ENCODE peak calls at places on chromosomes 3 and 15, in four cellular contexts. E is foreskin keratinocyte, S is left ventricle myocardium superior, Y is GM13977. J is an unnamed sample.

GRCh38 chr15:63461230-63461629 is 43.2 kb upstream of the USP3 start:
- DNase-seq in E (no peak), S (no peak), Y (no peak), J (peak)

GRCh38 chr3:9918261-9919038 is 1.6 kb downstream of the IL17RC start:
- DNase-seq in E (no peak), S (no peak), Y (no peak), J (no peak)

GRCh38 chr15:101170568-101171350 is 81.1 kb downstream of the CHSY1 start:
- DNase-seq in E (no peak), S (no peak), Y (no peak), J (no peak)

GRCh38 chr3:172749201-172749965 is 1.1 kb upstream of the ECT2 start:
- DNase-seq in E (peak), S (no peak), Y (no peak), J (peak)

GRCh38 chr3:88057650-88058321 is 1.0 kb downstream of the CGGBP1 start:
- DNase-seq in E (no peak), S (no peak), Y (no peak), J (peak)

GRCh38 chr3:52277071-52277964 is 1.1 kb downstream of the WDR82 start:
- DNase-seq in E (no peak), S (peak), Y (peak), J (peak)

GRCh38 chr3:108603689-108604088 is 14.2 kb downstream of the DZIP3 start:
- DNase-seq in E (no peak), S (no peak), Y (no peak), J (no peak)

GRCh38 chr3:97950360-97950759 is 21.9 kb downstream of the RIOX2 start:
- DNase-seq in E (no peak), S (no peak), Y (no peak), J (no peak)